ENCODE peak calls at places on chromosomes 12 and 14, in seven cellular contexts. B is body of pancreas, C is tibial nerve, Z is Peyer's patch, I is transverse colon, W is fibroblast of lung, T is spleen. G is an unnamed sample.

GRCh38 chr14:104335176-104335575 is 196.8 kb downstream of the KIF26A start:
- DNase-seq in B (no peak), C (no peak), Z (no peak), I (no peak), W (no peak), T (no peak), G (no peak)

GRCh38 chr14:34208532-34208931 is 253.5 kb downstream of the SPTSSA start:
- DNase-seq in B (no peak), C (no peak), Z (no peak), I (no peak), W (no peak), T (no peak), G (no peak)

GRCh38 chr12:101287357-101287756 is 7.5 kb downstream of the UTP20 start:
- DNase-seq in B (no peak), C (no peak), Z (no peak), I (no peak), W (no peak), T (no peak), G (no peak)

GRCh38 chr12:43285248-43285647 is 266.8 kb downstream of the ADAMTS20 start:
- DNase-seq in B (no peak), C (no peak), Z (no peak), I (no peak), W (peak; percentile 99), T (no peak), G (peak; percentile 81)

GRCh38 chr14:96747006-96747405 is 50.2 kb upstream of the VRK1 start:
- DNase-seq in B (no peak), C (no peak), Z (no peak), I (no peak), W (no peak), T (no peak), G (no peak)

GRCh38 chr14:90111895-90112534 is 50.2 kb downstream of the KCNK13 start:
- DNase-seq in B (no peak), C (no peak), Z (no peak), I (no peak), W (peak; percentile 89), T (no peak), G (peak; percentile 51)

GRCh38 chr12:27843714-27844245 is 63.7 kb upstream of the MANSC4 start:
- DNase-seq in B (no peak), C (no peak), Z (no peak), I (no peak), W (peak; percentile 94), T (no peak), G (peak; percentile 71)

GRCh38 chr12:81245458-81245857 is 167.6 kb downstream of the ACSS3 start:
- DNase-seq in B (no peak), C (no peak), Z (no peak), I (no peak), W (no peak), T (no peak), G (no peak)

GRCh38 chr12:88615490-88615889 is 35.2 kb upstream of the KITLG start:
- DNase-seq in B (no peak), C (no peak), Z (no peak), I (no peak), W (peak; percentile 60), T (no peak), G (no peak)

GRCh38 chr12:122031342-122032216 is 9.9 kb downstream of the BCL7A start:
- DNase-seq in B (peak; percentile 51), C (no peak), Z (peak; percentile 51), I (peak; percentile 59), W (no peak), T (no peak), G (no peak)

GRCh38 chr12:20044304-20044703 is 324.0 kb upstream of the PDE3A start:
- DNase-seq in B (no peak), C (no peak), Z (no peak), I (no peak), W (no peak), T (no peak), G (no peak)

GRCh38 chr12:89073027-89073398 is 279.3 kb downstream of the DUSP6 start:
- DNase-seq in B (peak; percentile 38), C (no peak), Z (no peak), I (no peak), W (peak; percentile 88), T (no peak), G (peak; percentile 77)

GRCh38 chr12:47222960-47223847 is 143.4 kb upstream of the AMIGO2 start:
- DNase-seq in B (no peak), C (no peak), Z (no peak), I (no peak), W (no peak), T (no peak), G (no peak)

GRCh38 chr12:122001379-122002209 is 20.1 kb upstream of the BCL7A start:
- DNase-seq in B (no peak), C (no peak), Z (no peak), I (no peak), W (no peak), T (no peak), G (no peak)

GRCh38 chr12:26121841-26122680 is 2.8 kb downstream of the BHLHE41 start:
- DNase-seq in B (peak; percentile 31), C (no peak), Z (peak; percentile 44), I (no peak), W (peak; percentile 44), T (peak; percentile 88), G (no peak)

GRCh38 chr12:75933136-75933535 is 98.4 kb downstream of the PHLDA1 start:
- DNase-seq in B (no peak), C (no peak), Z (no peak), I (no peak), W (peak; percentile 94), T (no peak), G (peak; percentile 42)

GRCh38 chr12:37546206-37546605 is 770.4 kb upstream of the ALG10B start:
- DNase-seq in B (no peak), C (no peak), Z (no peak), I (no peak), W (no peak), T (no peak), G (no peak)

GRCh38 chr12:66251049-66251448 is 51.2 kb upstream of the HELB start:
- DNase-seq in B (no peak), C (no peak), Z (no peak), I (no peak), W (no peak), T (no peak), G (no peak)

GRCh38 chr14:55052259-55052930 is 948 bp downstream of the MAPK1IP1L start:
- DNase-seq in B (no peak), C (no peak), Z (no peak), I (no peak), W (peak; percentile 47), T (no peak), G (no peak)

GRCh38 chr12:15444523-15444922 is 122.2 kb downstream of the PTPRO start:
- DNase-seq in B (no peak), C (no peak), Z (no peak), I (no peak), W (no peak), T (no peak), G (no peak)

GRCh38 chr14:34324363-34324795 is 137.7 kb downstream of the SPTSSA start:
- DNase-seq in B (peak; percentile 41), C (no peak), Z (no peak), I (peak; percentile 12), W (peak; percentile 23), T (no peak), G (no peak)

GRCh38 chr12:26631846-26632245 is 201.1 kb downstream of the ITPR2 start:
- DNase-seq in B (no peak), C (no peak), Z (no peak), I (no peak), W (peak; percentile 74), T (no peak), G (no peak)

GRCh38 chr14:48454887-48455286 is 779.5 kb upstream of the MDGA2 start:
- DNase-seq in B (no peak), C (no peak), Z (no peak), I (no peak), W (no peak), T (no peak), G (no peak)

GRCh38 chr14:81062816-81063215 is 107.4 kb downstream of the TSHR start:
- DNase-seq in B (no peak), C (no peak), Z (no peak), I (no peak), W (no peak), T (no peak), G (no peak)
- TF ChIP-seq CTCF in B (no peak), C (no peak), Z (no peak), I (no peak), W (no peak), T (no peak), G (no peak)

GRCh38 chr14:69191340-69192111 is at the start of gene EXD2:
- DNase-seq in B (peak; percentile 95), C (peak; percentile 75), Z (peak; percentile 88), I (peak; percentile 93), W (peak; percentile 80), T (peak; percentile 93), G (peak; percentile 7)

GRCh38 chr14:69190191-69190590 is 1.1 kb upstream of the EXD2 start:
- DNase-seq in B (no peak), C (no peak), Z (no peak), I (no peak), W (peak; percentile 8), T (no peak), G (no peak)
- H3K4me3 ChIP-seq in B (no peak overlapping the region), C (no peak overlapping the region), Z (no peak overlapping the region), I (no peak overlapping the region), W (no peak overlapping the region), T (no peak overlapping the region), G (no peak overlapping the region)

GRCh38 chr14:59570122-59570521 is 6.5 kb downstream of the CCDC175 start:
- DNase-seq in B (no peak), C (no peak), Z (no peak), I (no peak), W (no peak), T (no peak), G (no peak)
- TF ChIP-seq CTCF in B (no peak), C (no peak), Z (peak; percentile 52), I (no peak), W (no peak), T (no peak), G (peak; percentile 11)

GRCh38 chr14:22509751-22510300 is 79.2 kb downstream of the DAD1 start:
- DNase-seq in B (no peak), C (no peak), Z (no peak), I (no peak), W (no peak), T (no peak), G (no peak)
- H3K4me3 ChIP-seq in B (no peak overlapping the region), C (no peak overlapping the region), Z (peak overlapping the region; percentile 10), I (no peak overlapping the region), W (no peak overlapping the region), T (no peak overlapping the region), G (no peak overlapping the region)

GRCh38 chr12:123097521-123098084 is 53.3 kb downstream of the PITPNM2 start:
- DNase-seq in B (peak; percentile 34), C (peak; percentile 15), Z (no peak), I (no peak), W (no peak), T (no peak), G (no peak)
- TF ChIP-seq CTCF in B (no peak), C (no peak), Z (no peak), I (no peak), W (no peak), T (no peak), G (no peak)

G was measured in AG04449.